ENCODE peak calls at places on chromosomes 6 and 20, in four cellular contexts. G is Caco-2, M is PC-3, T is lower lobe of right lung. H is an unnamed sample.

GRCh38 chr6:129860901-129861665 is at the start of gene TMEM244:
- DNase-seq in G (no peak), M (peak; percentile 28), T (no peak), H (peak; percentile 63)

GRCh38 chr6:137341721-137342195 is 122.6 kb upstream of the IFNGR1 start:
- DNase-seq in G (no peak), M (peak; percentile 59), T (peak; percentile 49), H (peak; percentile 5)

GRCh38 chr20:23937303-23938117 is 51.1 kb downstream of the GGTLC1 start:
- DNase-seq in G (peak; percentile 79), M (peak; percentile 86), T (peak; percentile 59), H (peak; percentile 64)

GRCh38 chr6:162032620-162033019 is 694.9 kb downstream of the PRKN start:
- DNase-seq in G (no peak), M (no peak), T (no peak), H (peak; percentile 28)

GRCh38 chr6:53937461-53937860 is 142.7 kb downstream of the LRRC1 start:
- DNase-seq in G (no peak), M (no peak), T (no peak), H (no peak)

GRCh38 chr6:80535914-80536565 is 429.6 kb downstream of the BCKDHB start:
- DNase-seq in G (no peak), M (no peak), T (no peak), H (no peak)

GRCh38 chr6:118810420-118811027 is 83.4 kb upstream of the ASF1A start:
- DNase-seq in G (no peak), M (no peak), T (peak; percentile 54), H (no peak)

GRCh38 chr6:169370054-169370453 is 116.4 kb upstream of the THBS2 start:
- DNase-seq in G (no peak), M (no peak), T (no peak), H (no peak)

GRCh38 chr6:9745476-9745875 is 669.4 kb downstream of the TFAP2A start:
- DNase-seq in G (no peak), M (no peak), T (no peak), H (peak; percentile 26)

GRCh38 chr20:64256282-64256947 is 867 bp downstream of the PCMTD2 start:
- DNase-seq in G (no peak), M (no peak), T (no peak), H (no peak)

GRCh38 chr6:148878683-148879082 is 131.9 kb downstream of the UST start:
- DNase-seq in G (no peak), M (no peak), T (no peak), H (no peak)

GRCh38 chr6:132021552-132022375 is 70.6 kb upstream of the CCN2 start:
- DNase-seq in G (peak; percentile 33), M (peak; percentile 39), T (no peak), H (no peak)

GRCh38 chr6:9502991-9503761 is 911.7 kb downstream of the TFAP2A start:
- DNase-seq in G (no peak), M (peak; percentile 96), T (no peak), H (peak; percentile 89)

GRCh38 chr20:43983904-43984361 is 69.3 kb downstream of the TOX2 start:
- DNase-seq in G (no peak), M (no peak), T (no peak), H (peak; percentile 24)

GRCh38 chr20:61874421-61875068 is 191.1 kb downstream of the TAF4 start:
- DNase-seq in G (peak; percentile 63), M (peak; percentile 75), T (no peak), H (peak; percentile 1)

GRCh38 chr6:112879920-112880413 is 532.8 kb downstream of the RFPL4B start:
- DNase-seq in G (peak; percentile 80), M (no peak), T (peak; percentile 65), H (no peak)

GRCh38 chr20:32539817-32540675 is 45.1 kb downstream of the NOL4L start:
- DNase-seq in G (no peak), M (peak; percentile 52), T (peak; percentile 10), H (no peak)

GRCh38 chr20:16573011-16573965 is at the start of gene KIF16B:
- DNase-seq in G (peak; percentile 99), M (peak; percentile 95), T (peak; percentile 94), H (peak; percentile 77)

GRCh38 chr6:8006208-8006607 is 58.0 kb downstream of the BLOC1S5 start:
- DNase-seq in G (peak; percentile 28), M (peak; percentile 55), T (no peak), H (peak; percentile 76)

GRCh38 chr20:4120921-4121321 is 105.6 kb upstream of the RNF24 start:
- DNase-seq in G (no peak), M (no peak), T (no peak), H (peak; percentile 66)

GRCh38 chr6:42783177-42783875 is 1.5 kb downstream of the BICRAL start:
- DNase-seq in G (peak; percentile 74), M (peak; percentile 68), T (peak; percentile 84), H (peak; percentile 73)

GRCh38 chr6:19713984-19714383 is 123.2 kb upstream of the ID4 start:
- DNase-seq in G (no peak), M (no peak), T (no peak), H (no peak)

GRCh38 chr6:51025082-51025777 is 206.6 kb downstream of the TFAP2B start:
- DNase-seq in G (no peak), M (peak; percentile 97), T (no peak), H (peak; percentile 11)

GRCh38 chr6:1957746-1958145 is 287.7 kb downstream of the GMDS start:
- DNase-seq in G (no peak), M (no peak), T (no peak), H (no peak)
- H3K4me3 ChIP-seq in G (no peak overlapping the region), M (no peak overlapping the region), T (no peak overlapping the region), H (no peak overlapping the region)

DNA sequence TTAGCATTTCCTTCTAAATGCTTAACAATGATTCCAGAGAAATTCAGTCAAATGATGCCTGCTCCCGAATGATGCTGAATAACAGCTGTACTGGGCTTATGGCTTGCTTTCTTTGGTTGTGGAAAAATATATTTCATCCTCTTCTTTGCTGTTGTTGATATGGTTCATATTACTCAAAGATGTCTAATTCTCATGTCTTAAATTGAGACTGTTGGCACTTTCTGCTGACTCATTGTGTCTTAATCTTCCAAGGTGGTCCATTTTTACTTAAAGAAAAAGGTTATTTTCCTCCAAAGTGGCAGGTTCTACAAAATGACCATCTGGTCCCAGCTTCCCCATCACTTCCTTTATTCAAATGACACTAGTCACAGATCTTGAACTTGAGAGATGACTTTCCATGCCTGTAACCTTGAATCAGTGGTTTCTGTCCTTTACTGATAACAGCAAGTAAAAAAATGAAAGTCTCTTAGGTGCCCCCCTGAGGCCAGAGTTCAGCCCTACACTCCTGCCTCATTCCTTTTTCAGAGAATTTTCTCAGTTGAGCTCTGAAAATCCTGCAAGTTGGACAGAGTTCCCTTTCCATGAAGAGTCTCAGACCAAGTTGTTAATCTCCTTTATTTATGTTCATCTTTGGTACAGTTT is 6.9 kb downstream of the SNAP25 start:
- DNase-seq in G (peak; percentile 24), M (peak; percentile 23), T (no peak), H (no peak)
- TF ChIP-seq CTCF in G (peak; percentile 44), M (peak; percentile 54), T (no peak), H (no peak)

GRCh38 chr6:134435814-134436280 is 117.9 kb upstream of the SGK1 start:
- DNase-seq in G (no peak), M (peak; percentile 65), T (no peak), H (no peak)
- H3K4me3 ChIP-seq in G (no peak overlapping the region), M (peak overlapping the region; percentile 47), T (no peak overlapping the region), H (no peak overlapping the region)

GRCh38 chr20:17647391-17648305 is 34.4 kb downstream of the RRBP1 start:
- DNase-seq in G (no peak), M (no peak), T (peak; percentile 35), H (no peak)
- TF ChIP-seq CTCF in G (no peak), M (no peak), T (no peak), H (no peak)

DNA sequence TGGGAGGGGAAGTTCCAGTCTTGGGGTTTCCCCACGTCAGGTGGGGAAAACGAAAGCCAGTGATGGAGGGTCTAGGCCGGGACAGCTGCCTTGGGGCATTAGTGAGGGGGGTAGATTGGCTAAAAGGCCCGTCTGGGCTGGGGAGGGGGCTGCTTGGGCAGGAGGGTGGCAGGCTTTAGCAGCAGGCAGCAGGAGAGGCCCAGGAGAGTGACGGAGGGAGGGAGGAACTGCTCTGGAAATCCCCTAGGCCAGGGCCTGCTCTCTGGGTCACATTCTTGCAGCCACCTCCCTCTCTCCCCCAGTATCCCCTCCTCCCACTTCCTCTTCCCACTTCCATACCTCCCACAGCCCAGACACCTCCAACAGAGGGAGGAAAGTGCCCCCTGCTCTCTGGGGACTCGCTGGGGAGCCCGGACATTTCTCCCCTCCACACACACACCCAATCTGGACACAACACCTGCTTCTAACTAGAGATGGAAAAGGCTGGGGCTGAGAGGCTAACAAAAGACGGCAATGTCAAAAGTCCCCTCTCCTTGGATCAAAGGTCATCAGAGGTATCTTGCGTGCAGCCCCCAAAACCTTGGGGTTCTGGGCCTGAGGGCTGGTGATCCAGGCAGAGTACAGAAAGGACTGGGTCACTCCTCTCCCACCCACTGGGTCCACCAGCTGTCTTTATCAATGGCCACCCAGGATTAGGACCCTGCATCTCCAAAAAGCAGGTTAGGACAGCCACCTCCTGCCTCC is 1.8 kb downstream of the NFKBIE start:
- DNase-seq in G (no peak), M (no peak), T (no peak), H (no peak)
- H3K4me3 ChIP-seq in G (peak overlapping the region; percentile 71), M (peak overlapping the region; percentile 80), T (peak overlapping the region; percentile 87), H (peak overlapping the region; percentile 82)

DNA sequence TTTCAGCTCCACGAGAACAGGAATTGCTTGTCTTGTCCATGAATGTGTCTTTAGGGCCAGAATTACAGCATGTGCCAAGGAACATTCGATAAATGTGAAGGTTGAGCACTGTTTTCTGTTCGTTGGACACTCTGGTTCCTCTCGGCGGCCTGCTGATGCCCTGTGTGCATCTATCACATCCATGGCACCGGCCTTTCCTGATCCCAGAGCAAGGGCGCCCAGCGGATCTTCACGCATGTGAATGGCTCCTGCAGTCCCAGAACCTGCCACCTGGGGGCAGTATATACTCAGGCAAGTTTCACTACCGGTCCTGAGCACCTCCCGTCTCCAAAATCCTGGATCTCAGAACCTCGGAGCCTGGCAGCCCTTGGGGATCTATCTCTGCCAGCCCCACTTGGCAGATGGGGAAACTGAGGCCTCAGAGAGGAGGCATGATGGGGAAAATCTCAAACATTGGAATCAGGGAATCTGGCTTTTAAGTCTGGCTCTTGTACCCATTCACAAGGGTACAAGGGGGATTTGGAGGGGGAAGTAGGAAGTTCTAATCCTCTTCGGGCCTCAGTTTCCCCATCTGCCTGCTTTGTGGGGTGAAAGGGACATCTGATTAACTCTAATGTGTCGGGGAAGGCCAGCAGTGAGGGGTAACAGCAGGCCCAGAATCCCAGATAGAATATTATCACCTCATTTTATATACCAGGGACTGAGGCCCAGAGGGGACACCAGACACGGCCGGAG is 4.3 kb upstream of the CEBPB start:
- DNase-seq in G (peak; percentile 99), M (peak; percentile 99), T (peak; percentile 93), H (peak; percentile 88)
- TF ChIP-seq CTCF in G (peak; percentile 100), M (peak; percentile 99), T (peak; percentile 99), H (peak; percentile 97)

GRCh38 chr6:15400572-15401004 is 154.7 kb downstream of the JARID2 start:
- DNase-seq in G (no peak), M (peak; percentile 42), T (peak; percentile 65), H (no peak)
- H3K4me3 ChIP-seq in G (no peak overlapping the region), M (peak overlapping the region; percentile 60), T (peak overlapping the region; percentile 39), H (no peak overlapping the region)

GRCh38 chr20:49346682-49347081 is 68.8 kb upstream of the ZNFX1 start:
- DNase-seq in G (peak; percentile 35), M (peak; percentile 24), T (no peak), H (no peak)
- TF ChIP-seq CTCF in G (peak; percentile 15), M (no peak), T (no peak), H (no peak)

H was measured in fibroblast of the aortic adventitia.